ENCODE peak calls at places on chromosomes 5 and 9, in six cellular contexts. S, U, L, Z, V and C are unnamed samples.
A peak's percentile ranks its signal among the peaks of the same experiment; 100 is the strongest.

GRCh38 chr9:86405086-86405491 is 50.9 kb upstream of the TUT7 start:
- DNase-seq in S (no peak), U (peak; percentile 19), L (no peak), Z (no peak), V (no peak), C (no peak)

GRCh38 chr9:34554211-34555001 is 31.6 kb upstream of the ENHO start:
- DNase-seq in S (peak; percentile 91), U (no peak), L (peak; percentile 99), Z (no peak), V (no peak), C (no peak)

GRCh38 chr9:127809562-127810377 is 7.1 kb downstream of the FPGS start:
- DNase-seq in S (no peak), U (peak; percentile 31), L (peak; percentile 59), Z (no peak), V (peak; percentile 82), C (peak; percentile 71)

GRCh38 chr9:20786807-20787206 is 102.7 kb downstream of the FOCAD start:
- DNase-seq in S (no peak), U (no peak), L (peak; percentile 23), Z (no peak), V (no peak), C (no peak)

GRCh38 chr5:101393795-101394450 is 490.8 kb upstream of the ST8SIA4 start:
- DNase-seq in S (no peak), U (no peak), L (no peak), Z (no peak), V (no peak), C (no peak)

GRCh38 chr9:23821400-23822181 is 4.4 kb downstream of the ELAVL2 start:
- DNase-seq in S (peak; percentile 37), U (no peak), L (peak; percentile 77), Z (no peak), V (peak; percentile 76), C (peak; percentile 76)

GRCh38 chr9:72855890-72856523 is 96.8 kb downstream of the ALDH1A1 start:
- DNase-seq in S (no peak), U (no peak), L (no peak), Z (no peak), V (no peak), C (no peak)

GRCh38 chr5:1750469-1750868 is 49.2 kb downstream of the MRPL36 start:
- DNase-seq in S (no peak), U (no peak), L (no peak), Z (no peak), V (peak; percentile 12), C (peak; percentile 21)

GRCh38 chr5:88833371-88834107 is 49.4 kb downstream of the MEF2C start:
- DNase-seq in S (no peak), U (peak; percentile 87), L (no peak), Z (no peak), V (no peak), C (no peak)

GRCh38 chr5:76785493-76785892 is 33.3 kb upstream of the F2RL1 start:
- DNase-seq in S (no peak), U (peak; percentile 70), L (no peak), Z (no peak), V (no peak), C (no peak)

GRCh38 chr5:179599973-179600372 is 23.5 kb downstream of the HNRNPH1 start:
- DNase-seq in S (no peak), U (no peak), L (no peak), Z (no peak), V (no peak), C (no peak)

GRCh38 chr9:114731701-114732100 is 49.7 kb upstream of the TEX48 start:
- DNase-seq in S (no peak), U (no peak), L (no peak), Z (no peak), V (no peak), C (no peak)

GRCh38 chr9:133692364-133692985 is 45.7 kb downstream of the SARDH start:
- DNase-seq in S (no peak), U (no peak), L (peak; percentile 8), Z (no peak), V (no peak), C (peak; percentile 24)

GRCh38 chr5:119009131-119009530 is 20.8 kb upstream of the DTWD2 start:
- DNase-seq in S (no peak), U (no peak), L (no peak), Z (no peak), V (no peak), C (no peak)

GRCh38 chr9:93267681-93268505 is 84.0 kb downstream of the WNK2 start:
- DNase-seq in S (no peak), U (no peak), L (no peak), Z (peak; percentile 37), V (no peak), C (no peak)

GRCh38 chr9:5801739-5802113 is 31.2 kb downstream of the ERMP1 start:
- DNase-seq in S (no peak), U (no peak), L (no peak), Z (no peak), V (no peak), C (no peak)

GRCh38 chr5:67643531-67643930 is 446.9 kb upstream of the CD180 start:
- DNase-seq in S (no peak), U (no peak), L (no peak), Z (no peak), V (no peak), C (no peak)

GRCh38 chr9:131500939-131501541 is 1.7 kb upstream of the POMT1 start:
- DNase-seq in S (no peak), U (peak; percentile 49), L (no peak), Z (peak; percentile 85), V (no peak), C (no peak)

GRCh38 chr5:140109050-140109817 is 4.7 kb upstream of the PURA start:
- DNase-seq in S (no peak), U (peak; percentile 65), L (no peak), Z (no peak), V (no peak), C (peak; percentile 32)

GRCh38 chr5:103706939-103707682 is 144.5 kb upstream of the NUDT12 start:
- DNase-seq in S (no peak), U (no peak), L (no peak), Z (no peak), V (no peak), C (no peak)

GRCh38 chr9:77744877-77745435 is 96.8 kb upstream of the GNA14 start:
- DNase-seq in S (no peak), U (peak; percentile 8), L (no peak), Z (no peak), V (no peak), C (peak; percentile 22)

GRCh38 chr5:57692582-57693487 is 210.2 kb upstream of the ACTBL2 start:
- DNase-seq in S (no peak), U (peak; percentile 94), L (peak; percentile 81), Z (no peak), V (peak; percentile 78), C (peak; percentile 21)

GRCh38 chr5:141713616-141714309 is 31.7 kb upstream of the ARAP3 start:
- DNase-seq in S (no peak), U (no peak), L (no peak), Z (no peak), V (no peak), C (no peak)

GRCh38 chr9:3746296-3747275 is 220.8 kb upstream of the RFX3 start:
- DNase-seq in S (no peak), U (peak; percentile 91), L (no peak), Z (no peak), V (no peak), C (no peak)